ENCODE peak calls at places on chromosomes 6 and 20, in ten cellular contexts. A, U, Q, T, Y, O, P, H, R and W are unnamed samples.

GRCh38 chr20:32164984-32165735 is 42.4 kb downstream of the PLAGL2 start:
- DNase-seq in A (no peak), U (no peak), Q (no peak), T (no peak), Y (no peak), O (no peak), P (no peak), H (no peak), R (no peak), W (no peak)

GRCh38 chr20:20956586-20956985 is 149.6 kb downstream of the LINC00237 start:
- DNase-seq in A (no peak), U (no peak), Q (no peak), T (peak), Y (no peak), O (no peak), P (peak), H (no peak), R (no peak), W (no peak)

GRCh38 chr20:58651823-58652605 is 931 bp downstream of the STX16 start:
- DNase-seq in A (peak), U (peak), Q (peak), T (peak), Y (peak), O (peak), P (no peak), H (peak), R (peak), W (peak)

GRCh38 chr20:38723982-38724602 is at the start of gene SLC32A1:
- DNase-seq in A (no peak), U (no peak), Q (no peak), T (no peak), Y (no peak), O (no peak), P (peak), H (peak), R (no peak), W (no peak)

GRCh38 chr20:43590036-43590391 is 723 bp upstream of the IFT52 start:
- DNase-seq in A (no peak), U (no peak), Q (no peak), T (peak), Y (no peak), O (no peak), P (peak), H (no peak), R (no peak), W (no peak)

GRCh38 chr6:37693079-37693478 is 4.6 kb downstream of the MDGA1 start:
- DNase-seq in A (no peak), U (no peak), Q (no peak), T (no peak), Y (no peak), O (no peak), P (no peak), H (no peak), R (no peak), W (no peak)

GRCh38 chr6:16909599-16910360 is 148.5 kb upstream of the ATXN1 start:
- DNase-seq in A (no peak), U (no peak), Q (peak), T (no peak), Y (peak), O (peak), P (no peak), H (no peak), R (no peak), W (no peak)

GRCh38 chr20:22333885-22334545 is 250.4 kb downstream of the FOXA2 start:
- DNase-seq in A (peak), U (peak), Q (peak), T (peak), Y (no peak), O (peak), P (peak), H (peak), R (peak), W (peak)

GRCh38 chr6:89258912-89259311 is 41.8 kb upstream of the GABRR1 start:
- DNase-seq in A (no peak), U (no peak), Q (no peak), T (no peak), Y (no peak), O (no peak), P (no peak), H (peak), R (no peak), W (no peak)

GRCh38 chr6:74671558-74672025 is 534.3 kb downstream of the COL12A1 start:
- DNase-seq in A (no peak), U (peak), Q (peak), T (no peak), Y (no peak), O (peak), P (no peak), H (no peak), R (no peak), W (no peak)

GRCh38 chr20:60749804-60750602 is 502.1 kb upstream of the CDH4 start:
- DNase-seq in A (no peak), U (no peak), Q (no peak), T (no peak), Y (no peak), O (no peak), P (no peak), H (no peak), R (no peak), W (no peak)

GRCh38 chr6:154602708-154603107 is 92.2 kb upstream of the CNKSR3 start:
- DNase-seq in A (no peak), U (no peak), Q (peak), T (no peak), Y (no peak), O (no peak), P (no peak), H (no peak), R (no peak), W (no peak)